ENCODE peak calls at places on chromosomes 12 and 14, in six cellular contexts. One of them, this sample, is unnamed.

GRCh38 chr14:38186217-38186616 is 21.5 kb upstream of the SSTR1 start:
- DNase-seq in natural killer cell: no peak
- DNase-seq in H9: no peak
- DNase-seq in A549: no peak
- DNase-seq in choroid plexus epithelial cell: no peak
- DNase-seq in PC-3: no peak
- DNase-seq in this sample: no peak

GRCh38 chr12:61355105-61355504 is 905.1 kb upstream of the USP15 start:
- DNase-seq in natural killer cell: no peak
- DNase-seq in H9: no peak
- DNase-seq in A549: no peak
- DNase-seq in choroid plexus epithelial cell: no peak
- DNase-seq in PC-3: no peak
- DNase-seq in this sample: no peak

GRCh38 chr14:75298187-75298985 is 19.8 kb downstream of the FOS start:
- DNase-seq in natural killer cell: no peak
- DNase-seq in H9: no peak
- DNase-seq in A549: no peak
- DNase-seq in choroid plexus epithelial cell: no peak
- DNase-seq in PC-3: no peak
- DNase-seq in this sample: peak

GRCh38 chr14:88179725-88180124 is 143.3 kb downstream of the KCNK10 start:
- DNase-seq in natural killer cell: no peak
- DNase-seq in H9: no peak
- DNase-seq in A549: no peak
- DNase-seq in choroid plexus epithelial cell: no peak
- DNase-seq in PC-3: no peak
- DNase-seq in this sample: no peak

GRCh38 chr12:95124106-95124505 is 50.7 kb upstream of the NR2C1 start:
- DNase-seq in natural killer cell: no peak
- DNase-seq in H9: no peak
- DNase-seq in A549: no peak
- DNase-seq in choroid plexus epithelial cell: no peak
- DNase-seq in PC-3: no peak
- DNase-seq in this sample: no peak

GRCh38 chr12:95582230-95583058 is 31.2 kb upstream of the USP44 start:
- DNase-seq in natural killer cell: no peak
- DNase-seq in H9: no peak
- DNase-seq in A549: peak
- DNase-seq in choroid plexus epithelial cell: peak
- DNase-seq in PC-3: peak
- DNase-seq in this sample: no peak

GRCh38 chr12:4809013-4809448 is 88.8 kb downstream of the GALNT8 start:
- DNase-seq in natural killer cell: no peak
- DNase-seq in H9: peak
- DNase-seq in A549: no peak
- DNase-seq in choroid plexus epithelial cell: no peak
- DNase-seq in PC-3: no peak
- DNase-seq in this sample: no peak

GRCh38 chr12:15728118-15728598 is 61.0 kb downstream of the EPS8 start:
- DNase-seq in natural killer cell: no peak
- DNase-seq in H9: no peak
- DNase-seq in A549: peak
- DNase-seq in choroid plexus epithelial cell: peak
- DNase-seq in PC-3: peak
- DNase-seq in this sample: no peak

GRCh38 chr12:6053541-6053940 is 70.9 kb downstream of the VWF start:
- DNase-seq in natural killer cell: no peak
- DNase-seq in H9: no peak
- DNase-seq in A549: no peak
- DNase-seq in choroid plexus epithelial cell: peak
- DNase-seq in PC-3: no peak
- DNase-seq in this sample: no peak

GRCh38 chr12:3041558-3042164 is 35.5 kb upstream of the TSPAN9 start:
- DNase-seq in natural killer cell: no peak
- DNase-seq in H9: peak
- DNase-seq in A549: peak
- DNase-seq in choroid plexus epithelial cell: peak
- DNase-seq in PC-3: peak
- DNase-seq in this sample: no peak

GRCh38 chr12:4268549-4269181 is 4.9 kb upstream of the CCND2 start:
- DNase-seq in natural killer cell: peak
- DNase-seq in H9: no peak
- DNase-seq in A549: no peak
- DNase-seq in choroid plexus epithelial cell: no peak
- DNase-seq in PC-3: no peak
- DNase-seq in this sample: no peak

GRCh38 chr12:29350080-29350479 is 30.9 kb downstream of the ERGIC2 start:
- DNase-seq in natural killer cell: no peak
- DNase-seq in H9: no peak
- DNase-seq in A549: peak
- DNase-seq in choroid plexus epithelial cell: peak
- DNase-seq in PC-3: peak
- DNase-seq in this sample: no peak

GRCh38 chr12:75721231-75721641 is 209.8 kb upstream of the KRR1 start:
- DNase-seq in natural killer cell: no peak
- DNase-seq in H9: no peak
- DNase-seq in A549: no peak
- DNase-seq in choroid plexus epithelial cell: peak
- DNase-seq in PC-3: no peak
- DNase-seq in this sample: no peak

GRCh38 chr12:89351489-89352241 is 636 bp downstream of the DUSP6 start:
- DNase-seq in natural killer cell: peak
- DNase-seq in H9: no peak
- DNase-seq in A549: peak
- DNase-seq in choroid plexus epithelial cell: peak
- DNase-seq in PC-3: no peak
- DNase-seq in this sample: no peak

GRCh38 chr12:85424581-85425348 is 144.7 kb downstream of the ALX1 start:
- DNase-seq in natural killer cell: no peak
- DNase-seq in H9: no peak
- DNase-seq in A549: peak
- DNase-seq in choroid plexus epithelial cell: peak
- DNase-seq in PC-3: peak
- DNase-seq in this sample: no peak

GRCh38 chr14:101980700-101981099 is 16.3 kb downstream of the DYNC1H1 start:
- DNase-seq in natural killer cell: no peak
- DNase-seq in H9: no peak
- DNase-seq in A549: peak
- DNase-seq in choroid plexus epithelial cell: peak
- DNase-seq in PC-3: peak
- DNase-seq in this sample: peak

GRCh38 chr12:5087831-5088554 is 44.3 kb downstream of the KCNA5 start:
- DNase-seq in natural killer cell: no peak
- DNase-seq in H9: no peak
- DNase-seq in A549: no peak
- DNase-seq in choroid plexus epithelial cell: no peak
- DNase-seq in PC-3: no peak
- DNase-seq in this sample: no peak

GRCh38 chr14:93759781-93760307 is 28.4 kb downstream of the PRIMA1 start:
- DNase-seq in natural killer cell: no peak
- DNase-seq in H9: no peak
- DNase-seq in A549: no peak
- DNase-seq in choroid plexus epithelial cell: no peak
- DNase-seq in PC-3: no peak
- DNase-seq in this sample: no peak

GRCh38 chr12:47316609-47317049 is 236.9 kb upstream of the AMIGO2 start:
- DNase-seq in natural killer cell: no peak
- DNase-seq in H9: no peak
- DNase-seq in A549: peak
- DNase-seq in choroid plexus epithelial cell: no peak
- DNase-seq in PC-3: no peak
- DNase-seq in this sample: no peak

GRCh38 chr12:7180685-7181084 is 8.8 kb upstream of the PEX5 start:
- DNase-seq in natural killer cell: no peak
- DNase-seq in H9: no peak
- DNase-seq in A549: no peak
- DNase-seq in choroid plexus epithelial cell: no peak
- DNase-seq in PC-3: no peak
- DNase-seq in this sample: no peak

GRCh38 chr14:97219356-97220017 is 422.3 kb downstream of the VRK1 start:
- DNase-seq in natural killer cell: no peak
- DNase-seq in H9: no peak
- DNase-seq in A549: no peak
- DNase-seq in choroid plexus epithelial cell: no peak
- DNase-seq in PC-3: no peak
- DNase-seq in this sample: no peak

GRCh38 chr14:68509188-68509953 is 283.5 kb downstream of the ZFP36L1 start:
- DNase-seq in natural killer cell: no peak
- DNase-seq in H9: no peak
- DNase-seq in A549: no peak
- DNase-seq in choroid plexus epithelial cell: peak
- DNase-seq in PC-3: no peak
- DNase-seq in this sample: no peak

DNA sequence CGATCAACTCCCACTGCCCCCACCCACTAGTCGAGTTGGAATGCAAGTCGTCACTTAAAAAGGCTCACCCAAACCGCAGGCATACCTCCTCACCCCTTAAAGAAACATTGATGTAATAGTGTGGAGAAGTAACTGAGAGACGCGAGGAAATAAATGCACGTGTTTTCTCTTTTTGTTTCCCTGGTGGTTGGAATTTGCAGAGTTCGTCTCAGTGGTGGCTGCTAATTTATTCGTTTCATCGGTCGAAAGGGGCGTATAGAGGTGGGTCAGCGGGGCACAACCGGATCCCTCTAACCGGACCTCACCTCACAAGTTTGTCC is 5.1 kb upstream of the NPAS3 start:
- DNase-seq in natural killer cell: no peak
- DNase-seq in H9: no peak
- DNase-seq in A549: no peak
- DNase-seq in choroid plexus epithelial cell: peak
- DNase-seq in PC-3: peak
- DNase-seq in this sample: no peak
- TF ChIP-seq CTCF in natural killer cell: no peak
- TF ChIP-seq CTCF in H9: peak
- TF ChIP-seq CTCF in A549: no peak
- TF ChIP-seq CTCF in choroid plexus epithelial cell: peak
- TF ChIP-seq CTCF in PC-3: no peak
- TF ChIP-seq CTCF in this sample: no peak

GRCh38 chr12:131085816-131086591 is 132.3 kb downstream of the ADGRD1 start:
- DNase-seq in natural killer cell: no peak
- DNase-seq in H9: no peak
- DNase-seq in A549: no peak
- DNase-seq in choroid plexus epithelial cell: no peak
- DNase-seq in PC-3: no peak
- DNase-seq in this sample: peak

GRCh38 chr12:131087302-131087818 is 133.7 kb downstream of the ADGRD1 start:
- DNase-seq in natural killer cell: no peak
- DNase-seq in H9: peak
- DNase-seq in A549: no peak
- DNase-seq in choroid plexus epithelial cell: no peak
- DNase-seq in PC-3: no peak
- DNase-seq in this sample: peak

GRCh38 chr12:131084341-131085011 is 130.8 kb downstream of the ADGRD1 start:
- DNase-seq in natural killer cell: no peak
- DNase-seq in H9: peak
- DNase-seq in A549: no peak
- DNase-seq in choroid plexus epithelial cell: no peak
- DNase-seq in PC-3: no peak
- DNase-seq in this sample: peak

GRCh38 chr12:131082795-131083194 is 129.1 kb downstream of the ADGRD1 start:
- DNase-seq in natural killer cell: no peak
- DNase-seq in H9: peak
- DNase-seq in A549: no peak
- DNase-seq in choroid plexus epithelial cell: no peak
- DNase-seq in PC-3: no peak
- DNase-seq in this sample: no peak

GRCh38 chr12:131085125-131085815 is 131.6 kb downstream of the ADGRD1 start:
- DNase-seq in natural killer cell: no peak
- DNase-seq in H9: peak
- DNase-seq in A549: no peak
- DNase-seq in choroid plexus epithelial cell: no peak
- DNase-seq in PC-3: no peak
- DNase-seq in this sample: peak
- TF ChIP-seq CTCF in natural killer cell: no peak
- TF ChIP-seq CTCF in H9: no peak
- TF ChIP-seq CTCF in A549: no peak
- TF ChIP-seq CTCF in choroid plexus epithelial cell: no peak
- TF ChIP-seq CTCF in PC-3: no peak
- TF ChIP-seq CTCF in this sample: no peak

GRCh38 chr14:99952039-99952438 is 113.2 kb upstream of the EVL start:
- DNase-seq in natural killer cell: no peak
- DNase-seq in H9: no peak
- DNase-seq in A549: no peak
- DNase-seq in choroid plexus epithelial cell: no peak
- DNase-seq in PC-3: no peak
- DNase-seq in this sample: no peak
- TF ChIP-seq CTCF in natural killer cell: no peak
- TF ChIP-seq CTCF in H9: no peak
- TF ChIP-seq CTCF in A549: no peak
- TF ChIP-seq CTCF in choroid plexus epithelial cell: no peak
- TF ChIP-seq CTCF in PC-3: no peak
- TF ChIP-seq CTCF in this sample: no peak

GRCh38 chr12:68069276-68069675 is 80.0 kb downstream of the IFNG-AS1 start:
- DNase-seq in natural killer cell: no peak
- DNase-seq in H9: no peak
- DNase-seq in A549: no peak
- DNase-seq in choroid plexus epithelial cell: no peak
- DNase-seq in PC-3: no peak
- DNase-seq in this sample: no peak

GRCh38 chr12:68070957-68071356 is 81.7 kb downstream of the IFNG-AS1 start:
- DNase-seq in natural killer cell: no peak
- DNase-seq in H9: no peak
- DNase-seq in A549: no peak
- DNase-seq in choroid plexus epithelial cell: no peak
- DNase-seq in PC-3: no peak
- DNase-seq in this sample: no peak

GRCh38 chr12:68065163-68065562 is 75.9 kb downstream of the IFNG-AS1 start:
- DNase-seq in natural killer cell: no peak
- DNase-seq in H9: no peak
- DNase-seq in A549: no peak
- DNase-seq in choroid plexus epithelial cell: no peak
- DNase-seq in PC-3: no peak
- DNase-seq in this sample: no peak

GRCh38 chr12:68065687-68066086 is 76.4 kb downstream of the IFNG-AS1 start:
- DNase-seq in natural killer cell: no peak
- DNase-seq in H9: no peak
- DNase-seq in A549: no peak
- DNase-seq in choroid plexus epithelial cell: no peak
- DNase-seq in PC-3: no peak
- DNase-seq in this sample: no peak

DNA sequence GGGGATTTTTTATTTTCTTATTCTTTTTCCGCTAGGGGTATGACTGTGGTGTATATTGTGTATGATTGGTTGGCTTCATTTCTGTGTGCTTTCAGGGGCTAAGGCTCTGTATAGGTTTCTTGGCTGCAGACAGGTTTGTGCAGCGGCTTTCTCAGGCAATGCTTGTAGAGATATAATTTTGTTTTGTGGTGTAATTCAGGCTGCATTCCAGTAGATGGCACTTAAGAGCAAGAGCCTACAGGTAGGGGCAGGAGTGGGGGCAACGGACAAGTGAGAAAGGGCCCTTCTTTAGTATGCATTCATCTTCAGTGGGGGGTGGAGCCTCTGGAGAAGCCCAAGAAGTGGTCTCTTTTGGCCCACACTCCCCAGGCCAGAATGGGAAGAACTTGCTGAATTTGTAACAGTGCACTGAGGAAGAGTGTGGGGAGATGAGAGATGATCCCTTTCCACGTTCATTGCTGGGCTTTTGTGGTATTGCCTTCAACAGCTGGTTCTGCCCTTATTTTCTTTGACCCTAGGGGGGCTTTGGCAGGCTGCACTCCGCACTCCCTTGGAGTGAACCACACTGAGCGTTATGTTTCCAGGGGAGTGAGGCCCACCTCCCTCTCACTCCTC is 78.6 kb downstream of the IFNG-AS1 start:
- DNase-seq in natural killer cell: no peak
- DNase-seq in H9: no peak
- DNase-seq in A549: peak
- DNase-seq in choroid plexus epithelial cell: peak
- DNase-seq in PC-3: peak
- DNase-seq in this sample: no peak
- TF ChIP-seq CTCF in natural killer cell: no peak
- TF ChIP-seq CTCF in H9: peak
- TF ChIP-seq CTCF in A549: no peak
- TF ChIP-seq CTCF in choroid plexus epithelial cell: peak
- TF ChIP-seq CTCF in PC-3: peak
- TF ChIP-seq CTCF in this sample: no peak